ENCODE peak calls at places on chromosome 19, in seven cellular contexts. F is left ventricle myocardium superior; P is activated CD8-positive, alpha-beta memory T cell treated with anti-CD3 and anti-CD28 coated beads, Interleukin-2, amount 10 ng/mL, durations not matched to agents 7 days and 5 days; H is Panc1; V is sciatic nerve; S is activated T-cell treated with anti-CD3 and anti-CD28 coated beads, Interleukin-2, amount 50 U/mL, for 4 hours; Z is naive thymus-derived CD8-positive, alpha-beta T cell. L is an unnamed sample.

GRCh38 chr19:7788178-7788932 is 25.3 kb downstream of the CLEC4M start:
- ATAC-seq in F (no peak), P (no peak), H (no peak), V (no peak), S (peak), Z (peak), L (no peak)

GRCh38 chr19:31548941-31549340 is 199.7 kb upstream of the TSHZ3 start:
- ATAC-seq in F (no peak), P (no peak), H (no peak), V (no peak), S (no peak), Z (no peak), L (no peak)

GRCh38 chr19:46441775-46442332 is 13.1 kb upstream of the PNMA8C start:
- ATAC-seq in F (peak), P (no peak), H (no peak), V (no peak), S (no peak), Z (no peak), L (no peak)

GRCh38 chr19:54517483-54517882 is 14.9 kb downstream of the LAIR2 start:
- ATAC-seq in F (no peak), P (peak), H (no peak), V (no peak), S (peak), Z (no peak), L (no peak)

GRCh38 chr19:3658004-3658822 is 31.6 kb upstream of the CACTIN start:
- ATAC-seq in F (peak), P (no peak), H (no peak), V (no peak), S (no peak), Z (no peak), L (no peak)

GRCh38 chr19:2171349-2172145 is 7.8 kb downstream of the DOT1L start:
- ATAC-seq in F (no peak), P (peak), H (no peak), V (no peak), S (peak), Z (peak), L (peak)

GRCh38 chr19:3671680-3672574 is 28.3 kb downstream of the PIP5K1C start:
- ATAC-seq in F (peak), P (peak), H (peak), V (no peak), S (peak), Z (peak), L (peak)

GRCh38 chr19:49451430-49452181 is at the start of gene PIH1D1:
- ATAC-seq in F (peak), P (peak), H (peak), V (peak), S (peak), Z (peak), L (peak)

GRCh38 chr19:7545904-7546303 is 10.4 kb downstream of the PNPLA6 start:
- ATAC-seq in F (no peak), P (peak), H (no peak), V (no peak), S (peak), Z (no peak), L (peak)

GRCh38 chr19:14944456-14944855 is 3.2 kb downstream of the OR7C2 start:
- ATAC-seq in F (no peak), P (no peak), H (no peak), V (no peak), S (no peak), Z (no peak), L (no peak)

GRCh38 chr19:725461-726089 is 16.8 kb downstream of the PALM start:
- ATAC-seq in F (no peak), P (no peak), H (no peak), V (no peak), S (no peak), Z (no peak), L (no peak)

GRCh38 chr19:18521692-18522123 is at the start of gene ELL:
- ATAC-seq in F (peak), P (no peak), H (peak), V (no peak), S (peak), Z (peak), L (peak)

GRCh38 chr19:6066661-6067646 is 43.3 kb downstream of the RFX2 start:
- ATAC-seq in F (peak), P (no peak), H (peak), V (peak), S (no peak), Z (no peak), L (no peak)

GRCh38 chr19:45163156-45163555 is 2.4 kb upstream of the NKPD1 start:
- ATAC-seq in F (no peak), P (no peak), H (no peak), V (no peak), S (no peak), Z (no peak), L (no peak)

GRCh38 chr19:732325-733069 is 18.4 kb upstream of the MISP start:
- ATAC-seq in F (no peak), P (no peak), H (no peak), V (no peak), S (no peak), Z (no peak), L (no peak)

GRCh38 chr19:17128403-17128802 is 52.8 kb downstream of the MYO9B start:
- ATAC-seq in F (no peak), P (no peak), H (no peak), V (no peak), S (no peak), Z (no peak), L (no peak)

GRCh38 chr19:4108767-4109625 is 14.9 kb downstream of the MAP2K2 start:
- ATAC-seq in F (no peak), P (peak), H (no peak), V (no peak), S (peak), Z (peak), L (peak)